ENCODE peak calls at places on chromosomes 3 and 15, in five cellular contexts. Z is GM03348, W is NCI-H2081 treated with DMSO at 0.1 percent for 48 hours, F is heart right ventricle, H is AG08395. M is an unnamed sample.

GRCh38 chr15:38683382-38684242 is 119.0 kb upstream of the RASGRP1 start:
- DNase-seq in H (peak), W (no peak), Z (peak), F (peak), M (peak)

GRCh38 chr3:43014990-43015389 is 35.9 kb downstream of the GASK1A start:
- DNase-seq in H (no peak), F (no peak), Z (no peak), W (no peak), M (no peak)

GRCh38 chr3:191774485-191774884 is 313.5 kb downstream of the PYDC2 start:
- DNase-seq in Z (peak), W (no peak), F (no peak), H (peak), M (no peak)

GRCh38 chr3:65436580-65436979 is 602.1 kb downstream of the MAGI1 start:
- DNase-seq in W (no peak), Z (no peak), F (no peak), H (no peak), M (no peak)

GRCh38 chr3:116005404-116005803 is 382.1 kb downstream of the GAP43 start:
- DNase-seq in F (peak), H (peak), Z (peak), W (no peak), M (no peak)

GRCh38 chr15:89772933-89773583 is 3.1 kb upstream of the MESP2 start:
- DNase-seq in F (no peak), W (no peak), H (no peak), Z (peak), M (no peak)

GRCh38 chr15:79008666-79009065 is 63.8 kb upstream of the CTSH start:
- DNase-seq in H (no peak), Z (no peak), W (no peak), F (no peak), M (no peak)

GRCh38 chr15:27694506-27695077 is 404.5 kb downstream of the OCA2 start:
- DNase-seq in W (no peak), Z (no peak), H (no peak), F (no peak), M (no peak)

GRCh38 chr3:56683122-56683817 is at the start of gene TASOR:
- DNase-seq in F (peak), Z (peak), H (peak), W (no peak), M (peak)

GRCh38 chr3:131357275-131357674 is 24.3 kb upstream of the NUDT16 start:
- DNase-seq in Z (no peak), H (no peak), F (no peak), W (no peak), M (no peak)

GRCh38 chr3:50138266-50139230 is 16.6 kb upstream of the SEMA3F start:
- DNase-seq in W (no peak), H (no peak), Z (peak), F (no peak), M (no peak)

GRCh38 chr15:64232400-64232799 is 69.6 kb upstream of the PPIB start:
- DNase-seq in W (no peak), F (no peak), Z (peak), H (peak), M (no peak)

GRCh38 chr3:8650583-8651416 is 6.2 kb upstream of the SSUH2 start:
- DNase-seq in Z (no peak), F (no peak), H (no peak), W (no peak), M (no peak)

GRCh38 chr3:28328188-28329151 is 20.1 kb upstream of the ZCWPW2 start:
- DNase-seq in W (no peak), F (no peak), H (peak), Z (no peak), M (no peak)

GRCh38 chr15:25171111-25171811 is 216.5 kb downstream of the SNRPN start:
- DNase-seq in W (no peak), Z (peak), H (no peak), F (peak), M (no peak)

GRCh38 chr3:147616998-147617619 is 207.9 kb downstream of the ZIC1 start:
- DNase-seq in Z (peak), F (no peak), H (peak), W (peak), M (no peak)